ENCODE peak calls at places on chromosome 1, in five cellular contexts. W is skeletal muscle cell; L is activated CD4-positive, alpha-beta T cell treated with anti-CD3 and anti-CD28 coated beads, Interleukin-2, amount 50 U/mL, for 24 hours; K is prostate gland; I is CD4-positive, alpha-beta T cell. U is an unnamed sample.

GRCh38 chr1:3011127-3011526 is 10.1 kb upstream of the ACTRT2 start:
- DNase-seq in I (no peak), K (no peak), W (no peak), L (no peak), U (no peak)

GRCh38 chr1:75796376-75797272 is at the start of gene MSH4:
- DNase-seq in L (no peak), I (no peak), W (no peak), K (no peak), U (no peak)

GRCh38 chr1:222543817-222544216 is 4.1 kb downstream of the HHIPL2 start:
- DNase-seq in K (no peak), L (no peak), W (no peak), I (no peak), U (no peak)

GRCh38 chr1:31749785-31750345 is 14.3 kb downstream of the ADGRB2 start:
- DNase-seq in I (no peak), W (no peak), K (no peak), L (no peak), U (no peak)

GRCh38 chr1:7549277-7549676 is 221.8 kb upstream of the VAMP3 start:
- DNase-seq in W (peak; percentile 63), L (peak; percentile 4), K (no peak), I (no peak), U (no peak)

GRCh38 chr1:39089811-39090519 is 63.8 kb downstream of the NDUFS5 start:
- DNase-seq in I (no peak), L (no peak), W (no peak), K (no peak), U (no peak)

GRCh38 chr1:204662530-204662929 is 23.0 kb downstream of the LRRN2 start:
- DNase-seq in K (no peak), I (no peak), L (no peak), W (no peak), U (no peak)

GRCh38 chr1:186435336-186435735 is 25.6 kb downstream of the PDC start:
- DNase-seq in I (no peak), K (no peak), W (peak; percentile 11), L (no peak), U (no peak)

GRCh38 chr1:197178998-197179397 is 32.5 kb upstream of the ASPM start:
- DNase-seq in L (no peak), K (no peak), I (no peak), W (peak; percentile 32), U (no peak)

GRCh38 chr1:149917590-149918144 is at the start of gene SV2A:
- DNase-seq in K (peak; percentile 23), W (peak; percentile 41), I (no peak), L (no peak), U (peak; percentile 87)